ENCODE peak calls at places on chromosomes 16 and 17, in nine cellular contexts. M is cardiac muscle cell; Y is CD8-positive, alpha-beta T cell; U is sigmoid colon; N is left ventricle myocardium inferior; G is GM12865; Q is upper lobe of right lung; I is thoracic aorta; X is BE2C. F is an unnamed sample.
A peak's percentile ranks its signal among the peaks of the same experiment; 100 is the strongest.

GRCh38 chr16:51989637-51990230 is 557.2 kb downstream of the TOX3 start:
- DNase-seq in M (no peak), Y (no peak), U (no peak), N (no peak), G (no peak), Q (no peak), I (no peak), X (no peak), F (no peak)

GRCh38 chr16:68985855-68986254 is 119.6 kb upstream of the HAS3 start:
- DNase-seq in M (no peak), Y (no peak), U (no peak), N (no peak), G (no peak), Q (no peak), I (no peak), X (no peak), F (no peak)

GRCh38 chr16:81266680-81267095 is 28.2 kb downstream of the BCO1 start:
- DNase-seq in M (no peak), Y (no peak), U (no peak), N (no peak), G (peak; percentile 1), Q (no peak), I (no peak), X (peak; percentile 24), F (no peak)

GRCh38 chr16:88769617-88770458 is 15.2 kb downstream of the PIEZO1 start:
- DNase-seq in M (peak; percentile 84), Y (no peak), U (no peak), N (no peak), G (peak; percentile 73), Q (peak; percentile 86), I (no peak), X (peak; percentile 62), F (peak; percentile 85)

GRCh38 chr16:53356478-53357207 is 77.6 kb upstream of the RBL2 start:
- DNase-seq in M (no peak), Y (no peak), U (no peak), N (no peak), G (no peak), Q (no peak), I (no peak), X (no peak), F (no peak)

GRCh38 chr16:15498427-15499175 is 64.2 kb downstream of the BMERB1 start:
- DNase-seq in M (no peak), Y (no peak), U (no peak), N (no peak), G (no peak), Q (no peak), I (no peak), X (no peak), F (no peak)

GRCh38 chr17:5110816-5111215 is 862 bp downstream of the ZNF232 start:
- DNase-seq in M (no peak), Y (no peak), U (no peak), N (no peak), G (peak; percentile 28), Q (no peak), I (no peak), X (no peak), F (no peak)

GRCh38 chr17:72602517-72603345 is 481.9 kb downstream of the SOX9 start:
- DNase-seq in M (no peak), Y (no peak), U (no peak), N (no peak), G (peak; percentile 32), Q (no peak), I (no peak), X (no peak), F (no peak)

GRCh38 chr17:385195-385835 is 32.7 kb upstream of the RPH3AL start:
- DNase-seq in M (peak; percentile 62), Y (no peak), U (peak; percentile 83), N (peak; percentile 79), G (no peak), Q (peak; percentile 79), I (no peak), X (peak; percentile 23), F (no peak)

GRCh38 chr16:81997738-81998137 is 13.5 kb downstream of the SDR42E1 start:
- DNase-seq in M (no peak), Y (no peak), U (no peak), N (no peak), G (no peak), Q (no peak), I (no peak), X (no peak), F (no peak)

GRCh38 chr17:62891659-62892058 is 74.4 kb upstream of the TANC2 start:
- DNase-seq in M (no peak), Y (no peak), U (no peak), N (no peak), G (no peak), Q (no peak), I (no peak), X (no peak), F (no peak)

GRCh38 chr17:67293251-67294203 is 48.5 kb upstream of the HELZ start:
- DNase-seq in M (peak; percentile 64), Y (peak; percentile 37), U (peak; percentile 76), N (peak; percentile 61), G (peak; percentile 83), Q (peak; percentile 85), I (no peak), X (peak; percentile 49), F (no peak)

GRCh38 chr17:50690887-50691549 is 16.7 kb downstream of the ANKRD40 start:
- DNase-seq in M (no peak), Y (no peak), U (no peak), N (no peak), G (no peak), Q (no peak), I (no peak), X (no peak), F (no peak)

DNA sequence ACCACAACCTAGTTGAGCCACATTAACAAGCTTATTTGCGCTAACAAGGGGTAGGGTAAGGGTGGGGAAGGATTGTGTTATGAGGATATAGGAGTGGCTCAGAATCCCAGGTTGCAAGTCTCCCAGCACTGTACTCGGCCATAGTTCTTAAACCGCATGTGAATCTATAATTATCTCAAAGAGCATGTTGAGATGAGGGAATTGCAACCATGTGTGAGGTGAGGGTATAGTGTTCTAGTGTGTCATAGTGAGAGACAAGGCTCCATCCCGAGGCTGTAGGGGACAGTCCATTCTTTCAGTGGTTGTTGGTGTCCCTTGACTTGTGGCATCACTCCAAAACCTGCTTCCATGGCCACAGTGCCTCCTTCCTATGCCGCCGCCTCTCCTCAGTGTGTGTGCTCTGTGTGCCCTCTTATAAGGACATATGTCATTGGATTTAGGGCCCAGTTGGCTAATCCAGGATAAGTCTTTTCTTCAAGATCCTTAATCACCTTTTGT is 22.7 kb upstream of the ATP5MC1 start:
- DNase-seq in M (no peak), Y (no peak), U (no peak), N (no peak), G (no peak), Q (no peak), I (no peak), X (no peak), F (no peak)
- TF ChIP-seq CTCF in M (no peak), Y (no peak), U (no peak), N (no peak), G (no peak), Q (no peak), I (no peak), X (no peak), F (no peak)

DNA sequence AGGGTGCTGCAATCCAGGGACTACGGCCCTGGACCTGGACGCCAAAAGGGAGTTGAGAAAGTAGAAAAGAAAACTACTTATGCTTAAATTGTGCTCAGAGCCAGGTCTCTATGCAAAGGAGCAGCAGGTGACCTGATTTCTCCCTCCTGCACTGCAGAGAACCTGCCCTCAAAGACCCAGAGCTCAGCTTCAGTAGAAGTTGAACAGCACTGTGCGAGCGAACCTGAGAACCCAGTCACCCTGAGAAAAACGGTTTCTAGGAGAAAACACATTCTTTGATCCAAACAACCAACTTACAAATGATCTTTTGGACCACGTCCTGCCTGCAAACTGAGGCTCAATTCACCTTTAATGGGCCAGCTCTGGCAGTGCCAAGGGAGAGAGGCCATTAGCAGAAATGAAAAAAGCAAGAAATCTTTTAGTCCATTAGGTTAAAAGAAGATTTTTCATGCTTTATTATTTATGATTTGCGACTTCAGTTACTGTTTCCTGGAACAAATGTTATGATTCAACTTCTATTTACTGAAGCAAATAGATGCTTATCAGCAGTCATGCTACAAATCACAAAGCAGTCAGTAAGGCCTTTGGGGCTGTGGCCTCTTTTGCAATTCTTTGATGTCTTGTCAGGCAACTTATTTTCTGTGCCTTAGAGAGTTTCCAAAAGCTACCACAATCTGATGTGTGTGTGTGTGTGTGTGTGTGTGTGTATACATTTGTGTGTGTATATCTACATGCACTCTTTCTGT is 65.7 kb upstream of the LRRC37A3 start:
- DNase-seq in M (no peak), Y (no peak), U (no peak), N (no peak), G (peak; percentile 68), Q (no peak), I (no peak), X (no peak), F (peak; percentile 36)
- H3K4me3 ChIP-seq in M (no peak overlapping the region), Y (peak overlapping the region; percentile 42), U (no peak overlapping the region), N (no peak overlapping the region), G (peak overlapping the region; percentile 55), Q (no peak overlapping the region), I (no peak overlapping the region), X (no peak overlapping the region), F (no peak overlapping the region)

GRCh38 chr16:50496990-50497389 is 51.2 kb upstream of the NKD1 start:
- DNase-seq in M (no peak), Y (no peak), U (no peak), N (no peak), G (no peak), Q (no peak), I (no peak), X (no peak), F (no peak)
- TF ChIP-seq CTCF in M (no peak), Y (no peak), U (no peak), N (no peak), G (no peak), Q (no peak), I (no peak), X (no peak), F (no peak)

DNA sequence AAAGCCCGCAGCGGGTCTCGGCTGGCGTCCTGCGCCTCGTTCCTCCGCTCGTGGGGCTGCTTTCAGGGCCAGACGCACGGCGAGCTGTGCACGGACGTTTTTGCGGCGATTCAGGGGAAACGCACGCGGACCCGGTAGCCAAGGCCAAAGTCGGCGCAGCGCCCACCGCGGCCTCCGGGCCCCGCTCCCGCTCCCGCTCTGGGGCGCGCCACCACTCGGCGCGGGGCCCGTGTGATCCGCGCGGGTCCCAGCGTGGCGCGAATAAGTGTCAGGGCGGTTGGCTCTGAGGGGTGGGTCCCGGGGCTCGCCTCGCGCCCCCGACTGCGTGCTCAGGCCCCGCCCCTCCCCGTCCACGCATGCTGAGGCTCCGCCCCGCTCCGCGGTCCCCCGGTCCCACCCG is 694 bp upstream of the TBCD start:
- DNase-seq in M (no peak), Y (no peak), U (no peak), N (peak; percentile 39), G (no peak), Q (no peak), I (no peak), X (no peak), F (no peak)
- H3K4me3 ChIP-seq in M (peak overlapping the region; percentile 90), Y (peak overlapping the region; percentile 59), U (peak overlapping the region; percentile 95), N (peak overlapping the region; percentile 97), G (peak overlapping the region; percentile 66), Q (peak overlapping the region; percentile 60), I (peak overlapping the region; percentile 88), X (peak overlapping the region; percentile 54), F (peak overlapping the region; percentile 52)

DNA sequence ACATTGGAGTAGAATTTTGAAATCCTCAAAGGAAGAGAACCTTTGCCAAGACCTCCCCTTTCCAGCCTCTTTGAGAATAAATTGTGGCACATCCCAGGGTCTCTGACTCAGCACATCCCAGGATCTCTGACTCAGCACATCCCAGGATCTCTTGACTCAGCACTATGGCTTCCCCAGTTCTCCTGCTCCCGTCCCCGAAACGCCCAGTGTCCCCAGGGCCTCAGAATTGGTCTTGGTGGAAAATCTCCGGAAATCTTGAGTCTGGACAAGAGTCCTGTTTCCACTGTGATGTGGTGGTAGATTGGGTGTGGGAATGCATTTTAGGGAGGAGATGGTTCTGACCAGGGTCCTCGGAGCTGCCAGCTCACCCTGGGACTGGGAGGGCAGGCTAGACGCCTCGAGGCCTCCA is 19.2 kb downstream of the PLXDC1 start:
- DNase-seq in M (no peak), Y (no peak), U (peak; percentile 78), N (no peak), G (no peak), Q (no peak), I (no peak), X (no peak), F (no peak)
- TF ChIP-seq CTCF in M (no peak), Y (no peak), U (no peak), N (no peak), G (no peak), Q (no peak), I (no peak), X (no peak), F (no peak)

F was measured in LNCaP clone FGC.